ENCODE peak calls at places on chromosome 12, in ten cellular contexts. S is lower lobe of right lung, Q is H7, M is stomach, I is choroid plexus epithelial cell, F is lung, A is SK-N-SH, R is pancreas, Y is esophagus squamous epithelium, T is neural progenitor cell. N is an unnamed sample.

GRCh38 chr12:22377731-22378496 is 43.4 kb upstream of the ST8SIA1 start:
- DNase-seq in M (no peak), I (peak; percentile 3), Y (no peak), T (no peak), R (no peak), S (no peak), F (no peak), Q (no peak), A (no peak), N (no peak)

GRCh38 chr12:108000111-108000510 is 129.0 kb upstream of the WSCD2 start:
- DNase-seq in F (no peak), A (no peak), T (no peak), Q (no peak), M (no peak), S (no peak), I (no peak), R (no peak), Y (no peak), N (no peak)

GRCh38 chr12:127781336-127781735 is 485.6 kb upstream of the TMEM132C start:
- DNase-seq in I (no peak), R (no peak), M (no peak), Q (no peak), F (no peak), S (no peak), T (no peak), A (no peak), Y (no peak), N (no peak)

GRCh38 chr12:91004872-91005271 is at the start of gene EPYC:
- DNase-seq in F (no peak), S (no peak), M (no peak), T (no peak), R (no peak), A (no peak), I (no peak), Y (no peak), Q (no peak), N (no peak)

GRCh38 chr12:9706081-9706685 is 26.7 kb downstream of the CLECL1 start:
- DNase-seq in S (no peak), A (no peak), I (peak; percentile 42), T (no peak), Y (no peak), M (no peak), R (no peak), Q (no peak), F (no peak), N (no peak)

GRCh38 chr12:103556890-103557667 is 30.0 kb upstream of the STAB2 start:
- DNase-seq in S (no peak), A (no peak), F (no peak), Y (no peak), T (no peak), R (no peak), Q (no peak), M (no peak), I (no peak), N (no peak)

GRCh38 chr12:38465020-38465419 is 148.4 kb downstream of the ALG10B start:
- DNase-seq in T (no peak), R (no peak), Y (no peak), I (no peak), M (no peak), F (no peak), S (no peak), A (no peak), Q (no peak), N (no peak)

GRCh38 chr12:127928615-127929014 is 338.4 kb upstream of the TMEM132C start:
- DNase-seq in F (no peak), M (no peak), A (no peak), S (no peak), R (no peak), I (peak; percentile 34), T (no peak), Q (no peak), Y (no peak), N (no peak)

GRCh38 chr12:39846971-39847661 is 227.5 kb upstream of the ABCD2 start:
- DNase-seq in T (peak; percentile 39), I (peak; percentile 16), A (no peak), M (no peak), R (no peak), Y (no peak), F (no peak), Q (peak; percentile 6), S (no peak), N (no peak)

GRCh38 chr12:126719886-126720666 is 1546.9 kb upstream of the TMEM132C start:
- DNase-seq in M (no peak), I (no peak), R (no peak), S (no peak), Q (no peak), A (no peak), F (no peak), Y (no peak), T (peak; percentile 24), N (no peak)

GRCh38 chr12:113227686-113228391 is 6.6 kb downstream of the TPCN1 start:
- DNase-seq in S (no peak), M (no peak), T (no peak), R (no peak), I (no peak), Y (no peak), F (no peak), A (no peak), Q (no peak), N (no peak)

GRCh38 chr12:54161481-54162437 is 27.0 kb downstream of the SMUG1 start:
- DNase-seq in Q (no peak), A (no peak), Y (no peak), M (no peak), T (no peak), F (no peak), R (no peak), I (no peak), S (no peak), N (no peak)

GRCh38 chr12:131204416-131205311 is 251.0 kb downstream of the ADGRD1 start:
- DNase-seq in S (no peak), Y (no peak), I (no peak), F (no peak), A (peak; percentile 40), T (no peak), Q (peak; percentile 34), R (no peak), M (no peak), N (peak; percentile 47)

GRCh38 chr12:104733717-104734175 is 224.3 kb downstream of the SLC41A2 start:
- DNase-seq in Y (no peak), S (peak; percentile 54), F (no peak), R (no peak), A (peak; percentile 52), M (no peak), I (no peak), Q (peak; percentile 80), T (peak; percentile 51), N (peak; percentile 67)

DNA sequence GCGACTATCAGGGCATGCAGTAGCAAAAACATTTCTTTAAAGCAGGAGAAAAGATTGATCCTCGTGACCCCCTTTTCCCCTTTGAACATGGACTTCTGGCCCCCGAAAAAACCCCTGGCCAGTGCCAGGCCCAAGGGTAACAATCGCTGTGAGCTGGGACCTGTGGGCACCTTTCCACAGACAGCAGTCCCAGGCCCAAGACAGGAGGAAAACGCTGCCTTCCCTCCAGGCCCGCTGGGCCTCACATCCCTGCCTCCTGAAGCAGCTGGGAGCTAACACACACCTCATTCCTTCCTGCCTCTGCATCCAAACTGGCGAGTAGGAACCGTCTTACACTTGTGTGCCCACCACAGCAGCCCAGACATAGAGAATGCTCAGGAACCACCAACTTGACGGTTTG is 1.2 kb downstream of the VWF start:
- DNase-seq in Q (no peak), I (no peak), A (no peak), F (no peak), T (no peak), Y (no peak), M (no peak), S (no peak), R (no peak), N (no peak)
- H3K4me3 ChIP-seq in Q (no peak overlapping the region), I (no peak overlapping the region), A (no peak overlapping the region), F (peak overlapping the region; percentile 58), T (no peak overlapping the region), Y (peak overlapping the region; percentile 35), M (peak overlapping the region; percentile 23), S (peak overlapping the region; percentile 52), R (no peak overlapping the region), N (peak overlapping the region; percentile 22)

GRCh38 chr12:28536088-28536487 is 345.8 kb downstream of the CCDC91 start:
- DNase-seq in Q (no peak), F (no peak), Y (no peak), T (no peak), R (no peak), I (peak; percentile 90), M (no peak), A (no peak), S (no peak), N (no peak)
- H3K4me3 ChIP-seq in Q (no peak overlapping the region), F (no peak overlapping the region), Y (no peak overlapping the region), T (no peak overlapping the region), R (no peak overlapping the region), I (no peak overlapping the region), M (no peak overlapping the region), A (no peak overlapping the region), S (no peak overlapping the region), N (no peak overlapping the region)

DNA sequence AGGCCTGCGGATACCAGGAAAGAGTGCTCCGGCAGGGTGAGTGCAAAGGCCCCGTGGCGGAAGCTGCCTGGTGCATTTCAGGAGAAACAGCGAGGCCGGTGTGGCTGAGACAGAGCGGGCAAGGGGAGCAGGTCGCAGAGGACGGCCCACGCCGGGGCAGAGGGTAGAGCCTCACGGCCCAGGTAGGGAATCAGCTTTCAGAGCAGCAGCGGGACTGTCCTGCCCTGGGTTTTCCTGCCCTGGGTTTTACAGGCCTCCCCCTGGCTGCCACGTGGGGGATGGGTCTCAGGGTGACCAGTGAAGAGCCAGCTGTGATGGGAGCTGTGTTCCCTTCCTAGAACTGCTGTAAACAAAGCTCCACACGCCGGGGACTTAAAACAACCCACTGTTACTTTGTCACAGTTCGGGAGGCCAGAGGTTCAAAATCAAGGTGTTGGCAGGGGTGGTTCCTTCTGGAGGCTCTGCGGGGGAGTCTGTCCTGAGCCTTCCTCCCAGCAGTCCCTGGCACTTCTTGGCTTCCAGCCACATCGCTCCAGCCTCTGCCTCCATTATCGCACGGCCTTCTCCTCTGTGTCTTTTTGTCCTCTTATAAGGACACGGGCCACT is 10.4 kb downstream of the NCOR2 start:
- DNase-seq in M (peak; percentile 52), Y (no peak), I (no peak), Q (peak; percentile 76), T (peak; percentile 47), R (no peak), F (no peak), A (peak; percentile 69), S (no peak), N (no peak)
- H3K4me3 ChIP-seq in M (no peak overlapping the region), Y (no peak overlapping the region), I (no peak overlapping the region), Q (no peak overlapping the region), T (no peak overlapping the region), R (no peak overlapping the region), F (no peak overlapping the region), A (no peak overlapping the region), S (no peak overlapping the region), N (no peak overlapping the region)

DNA sequence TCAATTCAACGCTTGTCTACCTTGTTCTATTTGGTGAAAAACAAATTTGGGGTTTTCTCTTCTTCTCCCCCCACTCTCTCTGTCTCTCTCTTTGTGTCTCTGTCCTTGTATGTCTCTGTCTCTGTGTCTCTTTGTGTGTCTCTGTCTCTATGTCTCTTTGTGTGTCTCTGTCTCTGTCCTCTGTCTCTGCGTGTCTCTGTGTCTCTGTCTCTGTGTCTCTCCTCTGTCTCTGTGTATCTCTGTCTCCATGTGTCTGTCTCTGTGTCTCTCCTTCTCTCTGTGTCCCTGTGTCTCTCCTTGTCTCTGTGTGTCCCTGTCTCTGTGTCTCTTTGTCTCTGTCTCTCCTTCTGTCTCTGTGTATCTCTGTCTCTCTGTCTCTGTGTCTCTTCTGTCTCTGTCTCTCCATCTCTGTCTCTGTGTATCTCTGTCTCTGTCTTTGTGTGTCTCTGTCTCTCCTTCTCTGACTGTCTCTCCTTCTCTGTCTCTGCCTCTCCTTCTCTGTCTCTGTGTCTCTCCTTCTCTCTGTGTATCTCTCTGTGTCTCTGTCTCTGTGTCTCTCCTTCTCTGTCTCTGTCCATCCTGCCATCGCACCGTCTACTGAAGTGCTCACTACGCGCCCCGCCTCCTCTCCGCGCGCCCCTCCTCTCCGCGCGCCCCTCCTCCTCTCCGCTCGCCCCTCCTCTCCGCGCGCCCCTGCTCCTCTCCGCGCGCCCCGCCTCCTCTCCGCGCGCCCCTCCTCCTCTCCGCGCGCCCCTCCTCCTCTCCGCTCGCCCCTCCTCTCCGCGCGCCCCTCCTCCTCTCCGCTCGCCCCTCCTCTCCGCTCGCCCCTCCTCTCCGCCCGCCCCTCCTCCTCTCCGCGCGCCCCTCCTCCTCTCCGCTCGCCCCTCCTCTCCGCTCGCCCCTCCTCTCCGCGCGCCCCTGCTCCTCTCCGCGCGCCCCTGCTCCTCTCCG is 12.8 kb downstream of the LRCOL1 start:
- DNase-seq in M (no peak), T (peak; percentile 76), F (no peak), S (no peak), A (no peak), Y (no peak), I (peak; percentile 65), Q (peak; percentile 52), R (no peak), N (no peak)
- H3K4me3 ChIP-seq in M (peak overlapping the region; percentile 28), T (peak overlapping the region; percentile 61), F (peak overlapping the region; percentile 1), S (peak overlapping the region; percentile 34), A (peak overlapping the region; percentile 64), Y (peak overlapping the region; percentile 30), I (peak overlapping the region; percentile 42), Q (no peak overlapping the region), R (no peak overlapping the region), N (no peak overlapping the region)